ENCODE peak calls at places on chromosome 15, in nine cellular contexts. H, J, F, W, X, C, I, Y and V are unnamed samples.

GRCh38 chr15:66864871-66865281 is 162.8 kb downstream of the SMAD6 start:
- DNase-seq in H (no peak), J (no peak), F (no peak), W (peak; percentile 81), X (no peak), C (no peak), I (no peak), Y (no peak), V (no peak)

GRCh38 chr15:90869601-90870353 is 1.4 kb downstream of the FURIN start:
- DNase-seq in H (no peak), J (peak; percentile 81), F (no peak), W (peak; percentile 92), X (peak; percentile 55), C (peak; percentile 78), I (peak; percentile 59), Y (peak; percentile 85), V (peak; percentile 47)

GRCh38 chr15:48176097-48176496 is 2.0 kb downstream of the MYEF2 start:
- DNase-seq in H (no peak), J (no peak), F (no peak), W (no peak), X (no peak), C (no peak), I (no peak), Y (no peak), V (no peak)

GRCh38 chr15:90400005-90400758 is 12.1 kb downstream of the IQGAP1 start:
- DNase-seq in H (no peak), J (no peak), F (no peak), W (no peak), X (peak; percentile 17), C (no peak), I (no peak), Y (no peak), V (no peak)

GRCh38 chr15:85421116-85421925 is 40.9 kb downstream of the AKAP13 start:
- DNase-seq in H (no peak), J (no peak), F (no peak), W (no peak), X (no peak), C (no peak), I (no peak), Y (no peak), V (no peak)

GRCh38 chr15:38702178-38702912 is 137.7 kb upstream of the RASGRP1 start:
- DNase-seq in H (no peak), J (no peak), F (no peak), W (no peak), X (peak; percentile 95), C (no peak), I (no peak), Y (no peak), V (no peak)

GRCh38 chr15:48914717-48915116 is 36.8 kb downstream of the EID1 start:
- DNase-seq in H (no peak), J (no peak), F (no peak), W (no peak), X (no peak), C (no peak), I (no peak), Y (no peak), V (peak; percentile 38)

GRCh38 chr15:88194162-88194561 is 62.4 kb downstream of the NTRK3 start:
- DNase-seq in H (no peak), J (no peak), F (no peak), W (no peak), X (no peak), C (no peak), I (no peak), Y (no peak), V (no peak)

GRCh38 chr15:87604857-87605446 is 651.6 kb downstream of the NTRK3 start:
- DNase-seq in H (no peak), J (no peak), F (no peak), W (no peak), X (no peak), C (peak; percentile 7), I (no peak), Y (no peak), V (peak; percentile 25)

GRCh38 chr15:83372434-83372873 is 74.7 kb upstream of the SH3GL3 start:
- DNase-seq in H (no peak), J (no peak), F (no peak), W (no peak), X (no peak), C (no peak), I (peak; percentile 5), Y (peak; percentile 37), V (peak; percentile 35)

GRCh38 chr15:80526556-80527340 is 122.6 kb downstream of the ARNT2 start:
- DNase-seq in H (no peak), J (no peak), F (no peak), W (no peak), X (no peak), C (no peak), I (no peak), Y (no peak), V (no peak)

GRCh38 chr15:55586808-55587207 is 1.3 kb downstream of the PYGO1 start:
- DNase-seq in H (no peak), J (no peak), F (no peak), W (no peak), X (no peak), C (no peak), I (no peak), Y (no peak), V (no peak)

GRCh38 chr15:76576526-76577279 is 240.1 kb downstream of the ISL2 start:
- DNase-seq in H (no peak), J (peak; percentile 72), F (no peak), W (peak; percentile 93), X (peak; percentile 85), C (no peak), I (no peak), Y (no peak), V (no peak)

GRCh38 chr15:56820333-56820732 is 87.0 kb upstream of the ZNF280D start:
- DNase-seq in H (no peak), J (no peak), F (no peak), W (no peak), X (no peak), C (no peak), I (no peak), Y (no peak), V (no peak)

GRCh38 chr15:75107905-75108838 is 84.8 kb downstream of the PPCDC start:
- DNase-seq in H (no peak), J (peak; percentile 21), F (no peak), W (no peak), X (peak; percentile 32), C (peak; percentile 83), I (peak; percentile 93), Y (peak; percentile 88), V (peak; percentile 93)

GRCh38 chr15:88745696-88746095 is 57.5 kb upstream of the ACAN start:
- DNase-seq in H (no peak), J (no peak), F (no peak), W (no peak), X (no peak), C (no peak), I (no peak), Y (no peak), V (no peak)

GRCh38 chr15:70508561-70509281 is 254.6 kb downstream of the UACA start:
- DNase-seq in H (no peak), J (no peak), F (no peak), W (peak; percentile 44), X (no peak), C (peak; percentile 70), I (no peak), Y (peak; percentile 85), V (no peak)

GRCh38 chr15:91853501-91853967 is at the start of gene SLCO3A1:
- DNase-seq in H (peak; percentile 81), J (peak; percentile 87), F (no peak), W (peak; percentile 91), X (peak; percentile 66), C (peak; percentile 70), I (no peak), Y (no peak), V (no peak)

GRCh38 chr15:39140060-39140604 is 440.7 kb upstream of the THBS1 start:
- DNase-seq in H (no peak), J (no peak), F (no peak), W (no peak), X (no peak), C (no peak), I (no peak), Y (peak; percentile 52), V (peak; percentile 62)

GRCh38 chr15:29383367-29383766 is 113.7 kb upstream of the NSMCE3 start:
- DNase-seq in H (no peak), J (no peak), F (no peak), W (no peak), X (no peak), C (no peak), I (no peak), Y (no peak), V (no peak)